ENCODE peak calls at places on chromosomes 6 and 20, in five cellular contexts. X is midbrain, F is NCI-H446 treated with DMSO at 0.1 percent for 48 hours, V is fibroblast of the aortic adventitia, B is NCI-H510A treated with DMSO at 0.1 percent for 48 hours. K is an unnamed sample.

GRCh38 chr6:28542440-28543293 is 17.0 kb downstream of the GPX5 start:
- DNase-seq in X (peak; percentile 25), F (peak; percentile 65), V (peak; percentile 91), B (no peak), K (peak; percentile 81)

GRCh38 chr6:189676-190075 is 102.6 kb upstream of the DUSP22 start:
- DNase-seq in X (no peak), F (no peak), V (no peak), B (no peak), K (no peak)

GRCh38 chr6:13813621-13814175 is 659 bp downstream of the MCUR1 start:
- DNase-seq in X (peak; percentile 30), F (peak; percentile 51), V (peak; percentile 57), B (peak; percentile 60), K (peak; percentile 69)

GRCh38 chr6:138307816-138308727 is 69.6 kb upstream of the SMIM28 start:
- DNase-seq in X (peak; percentile 63), F (no peak), V (peak; percentile 57), B (no peak), K (peak; percentile 32)

GRCh38 chr6:92757926-92758325 is 661.4 kb downstream of the EPHA7 start:
- DNase-seq in X (no peak), F (no peak), V (no peak), B (no peak), K (no peak)

GRCh38 chr6:45073771-45074170 is 254.4 kb upstream of the RUNX2 start:
- DNase-seq in X (no peak), F (no peak), V (no peak), B (no peak), K (no peak)

GRCh38 chr6:40183902-40184301 is 249.6 kb upstream of the MOCS1 start:
- DNase-seq in X (no peak), F (no peak), V (no peak), B (no peak), K (no peak)

GRCh38 chr20:19828233-19828632 is 70.2 kb downstream of the RIN2 start:
- DNase-seq in X (no peak), F (no peak), V (no peak), B (peak; percentile 19), K (peak; percentile 67)

GRCh38 chr20:22700387-22700786 is 116.0 kb upstream of the FOXA2 start:
- DNase-seq in X (no peak), F (peak; percentile 4), V (peak; percentile 89), B (no peak), K (peak; percentile 83)

GRCh38 chr6:165599121-165599520 is 63.9 kb downstream of the PDE10A start:
- DNase-seq in X (no peak), F (no peak), V (no peak), B (no peak), K (no peak)

GRCh38 chr6:96235927-96236326 is 220.2 kb downstream of the FUT9 start:
- DNase-seq in X (no peak), F (no peak), V (no peak), B (no peak), K (no peak)

GRCh38 chr6:130841128-130841728 is 14.0 kb downstream of the SMLR1 start:
- DNase-seq in X (no peak), F (no peak), V (peak; percentile 69), B (no peak), K (no peak)

GRCh38 chr20:53493201-53493908 is 100.3 kb downstream of the ZNF217 start:
- DNase-seq in X (no peak), F (peak; percentile 1), V (peak; percentile 20), B (no peak), K (peak; percentile 5)

GRCh38 chr6:1993049-1993448 is 252.4 kb downstream of the GMDS start:
- DNase-seq in X (no peak), F (no peak), V (peak; percentile 45), B (no peak), K (peak; percentile 27)

GRCh38 chr6:165819394-165819793 is 156.4 kb upstream of the PDE10A start:
- DNase-seq in X (no peak), F (no peak), V (no peak), B (no peak), K (no peak)

GRCh38 chr6:121482004-121482693 is 46.7 kb downstream of the GJA1 start:
- DNase-seq in X (no peak), F (no peak), V (peak; percentile 91), B (no peak), K (peak; percentile 94)

GRCh38 chr6:166173292-166173951 is 5.8 kb upstream of the TBXT start:
- DNase-seq in X (no peak), F (no peak), V (no peak), B (peak; percentile 87), K (peak; percentile 6)

GRCh38 chr6:89353702-89354392 is 1.3 kb upstream of the UBE2J1 start:
- DNase-seq in X (no peak), F (no peak), V (no peak), B (peak; percentile 35), K (no peak)

GRCh38 chr6:139508023-139508422 is 133.6 kb upstream of the CITED2 start:
- DNase-seq in X (no peak), F (no peak), V (peak; percentile 22), B (no peak), K (peak; percentile 48)

K was measured in cardiac fibroblast.